ENCODE peak calls at places on chromosomes 2 and 18, in ten cellular contexts. N is cardiac muscle cell, S is chondrocyte, P is kidney, T is fibroblast of mammary gland, Y is endothelial cell, G is left ventricle myocardium inferior, X is fibroblast of lung, J is cardiac fibroblast, L is HFFc6. F is an unnamed sample.

GRCh38 chr2:124879615-124880014 is 854.5 kb downstream of the CNTNAP5 start:
- DNase-seq in N (no peak), S (no peak), P (no peak), T (no peak), Y (no peak), G (no peak), X (no peak), J (no peak), L (no peak), F (no peak)

GRCh38 chr2:189641565-189641964 is 19.7 kb upstream of the ASNSD1 start:
- DNase-seq in N (no peak), S (no peak), P (no peak), T (peak), Y (no peak), G (no peak), X (peak), J (peak), L (no peak), F (no peak)

GRCh38 chr2:205024822-205025518 is 479.7 kb downstream of the PARD3B start:
- DNase-seq in N (peak), S (no peak), P (no peak), T (peak), Y (no peak), G (no peak), X (peak), J (peak), L (peak), F (no peak)

GRCh38 chr2:100000915-100001707 is 141.3 kb downstream of the AFF3 start:
- DNase-seq in N (no peak), S (no peak), P (no peak), T (no peak), Y (no peak), G (no peak), X (no peak), J (no peak), L (no peak), F (no peak)

GRCh38 chr2:239873656-239874635 is 151.2 kb downstream of the NDUFA10 start:
- DNase-seq in N (no peak), S (no peak), P (no peak), T (no peak), Y (no peak), G (no peak), X (no peak), J (no peak), L (no peak), F (no peak)

GRCh38 chr2:223642496-223642895 is 40.3 kb upstream of the SCG2 start:
- DNase-seq in N (no peak), S (no peak), P (no peak), T (peak), Y (no peak), G (no peak), X (no peak), J (peak), L (no peak), F (no peak)

GRCh38 chr2:112314856-112315255 is 39.5 kb downstream of the ZC3H6 start:
- DNase-seq in N (no peak), S (no peak), P (no peak), T (peak), Y (no peak), G (no peak), X (no peak), J (no peak), L (no peak), F (no peak)

GRCh38 chr2:44789971-44790721 is 151.4 kb upstream of the SIX3 start:
- DNase-seq in N (no peak), S (no peak), P (no peak), T (no peak), Y (no peak), G (no peak), X (no peak), J (no peak), L (no peak), F (no peak)

GRCh38 chr2:189002079-189002478 is 27.9 kb downstream of the COL3A1 start:
- DNase-seq in N (no peak), S (no peak), P (no peak), T (peak), Y (no peak), G (no peak), X (peak), J (peak), L (peak), F (no peak)

GRCh38 chr18:49018961-49019445 is 68.2 kb upstream of the SMAD7 start:
- DNase-seq in N (no peak), S (peak), P (peak), T (no peak), Y (no peak), G (no peak), X (no peak), J (no peak), L (no peak), F (peak)

GRCh38 chr2:170509460-170510193 is 205.5 kb upstream of the SP5 start:
- DNase-seq in N (no peak), S (no peak), P (no peak), T (no peak), Y (no peak), G (no peak), X (no peak), J (no peak), L (no peak), F (no peak)

GRCh38 chr2:226477221-226478120 is 322.1 kb downstream of the IRS1 start:
- DNase-seq in N (no peak), S (no peak), P (no peak), T (peak), Y (no peak), G (no peak), X (no peak), J (peak), L (no peak), F (no peak)

GRCh38 chr2:241882090-241882625 is 12.6 kb downstream of the RTP5 start:
- DNase-seq in N (no peak), S (no peak), P (peak), T (peak), Y (no peak), G (peak), X (no peak), J (no peak), L (peak), F (no peak)

GRCh38 chr2:23386422-23387220 is 1.6 kb downstream of the KLHL29 start:
- DNase-seq in N (peak), S (no peak), P (peak), T (no peak), Y (peak), G (peak), X (peak), J (peak), L (no peak), F (peak)

GRCh38 chr2:23387849-23388248 is 2.9 kb downstream of the KLHL29 start:
- DNase-seq in N (no peak), S (no peak), P (no peak), T (no peak), Y (no peak), G (no peak), X (no peak), J (no peak), L (no peak), F (no peak)

GRCh38 chr2:23388756-23389514 is 4.0 kb downstream of the KLHL29 start:
- DNase-seq in N (no peak), S (no peak), P (no peak), T (no peak), Y (no peak), G (no peak), X (no peak), J (no peak), L (no peak), F (no peak)

GRCh38 chr2:23387221-23387550 is 2.2 kb downstream of the KLHL29 start:
- DNase-seq in N (no peak), S (no peak), P (no peak), T (no peak), Y (no peak), G (no peak), X (no peak), J (no peak), L (no peak), F (no peak)

DNA sequence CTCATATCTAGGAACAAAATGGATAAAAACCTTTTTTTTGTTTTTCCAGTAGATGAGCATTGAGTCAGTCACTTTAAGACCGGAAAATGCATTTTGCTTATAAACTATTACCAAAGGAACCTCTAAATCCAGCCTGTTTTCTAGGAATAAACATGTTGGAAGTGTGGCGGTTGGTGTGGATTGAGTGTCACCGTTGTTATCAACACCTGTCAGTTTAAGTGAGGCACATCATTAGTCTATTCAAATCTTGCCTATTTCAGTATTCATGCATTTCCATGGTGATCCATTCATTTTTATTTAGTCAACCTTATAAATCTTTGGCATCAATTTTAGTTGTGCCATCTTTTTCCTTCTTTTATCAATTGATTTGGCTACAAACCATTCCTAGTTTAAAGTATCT is 3.3 kb downstream of the KLHL29 start:
- DNase-seq in N (no peak), S (no peak), P (no peak), T (no peak), Y (no peak), G (no peak), X (no peak), J (no peak), L (no peak), F (no peak)
- TF ChIP-seq CTCF in N (no peak), S (no peak), P (no peak), T (no peak), Y (no peak), G (no peak), X (no peak), J (no peak), L (no peak), F (no peak)

GRCh38 chr2:235113854-235114253 is 162.0 kb downstream of the SH3BP4 start:
- DNase-seq in N (peak), S (no peak), P (no peak), T (no peak), Y (no peak), G (no peak), X (no peak), J (no peak), L (no peak), F (no peak)
- TF ChIP-seq CTCF in N (no peak), S (no peak), P (no peak), T (no peak), Y (no peak), G (no peak), X (no peak), J (no peak), L (no peak), F (no peak)

DNA sequence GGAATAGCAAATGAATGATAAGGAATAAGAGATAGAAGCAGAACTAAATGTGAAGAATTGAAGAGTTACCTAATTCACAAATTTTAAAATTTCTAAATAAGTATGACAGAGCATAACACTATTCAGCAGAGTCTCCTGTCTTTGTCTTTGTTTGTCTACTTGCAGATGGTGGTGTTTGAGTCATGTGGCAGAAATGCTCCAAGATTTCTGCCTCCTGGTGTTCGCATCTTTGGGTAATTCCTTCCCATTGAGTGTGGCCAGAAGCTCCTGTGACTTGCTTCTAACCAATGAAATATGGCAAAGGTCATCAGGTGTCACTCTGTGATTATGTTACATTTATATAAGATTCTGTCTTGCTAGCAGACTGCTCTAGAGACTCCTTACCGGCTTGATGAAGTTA is 45.6 kb upstream of the GALNT3 start:
- DNase-seq in N (no peak), S (no peak), P (no peak), T (peak), Y (no peak), G (no peak), X (peak), J (peak), L (no peak), F (no peak)
- TF ChIP-seq CTCF in N (no peak), S (no peak), P (no peak), T (no peak), Y (no peak), G (no peak), X (no peak), J (no peak), L (peak), F (no peak)

GRCh38 chr18:12848405-12848804 is 35.6 kb downstream of the PTPN2 start:
- DNase-seq in N (no peak), S (no peak), P (no peak), T (no peak), Y (no peak), G (no peak), X (no peak), J (no peak), L (no peak), F (no peak)
- TF ChIP-seq CTCF in N (no peak), S (no peak), P (no peak), T (no peak), Y (no peak), G (no peak), X (no peak), J (no peak), L (no peak), F (no peak)

GRCh38 chr18:46408334-46408987 is 248.6 kb downstream of the LOXHD1 start:
- DNase-seq in N (no peak), S (no peak), P (peak), T (no peak), Y (peak), G (no peak), X (no peak), J (no peak), L (no peak), F (no peak)
- TF ChIP-seq CTCF in N (peak), S (peak), P (no peak), T (no peak), Y (peak), G (peak), X (no peak), J (no peak), L (peak), F (no peak)

GRCh38 chr18:74819433-74820059 is 221.9 kb downstream of the ZNF407 start:
- DNase-seq in N (peak), S (no peak), P (no peak), T (no peak), Y (peak), G (no peak), X (no peak), J (peak), L (no peak), F (no peak)
- TF ChIP-seq CTCF in N (peak), S (peak), P (peak), T (peak), Y (peak), G (peak), X (no peak), J (peak), L (peak), F (peak)